ENCODE peak calls at places on chromosomes 5 and 9, in ten cellular contexts. One of them, this sample, is unnamed.

GRCh38 chr9:5971740-5972139 is 43.7 kb downstream of the RANBP6 start:
- DNase-seq in neuronal stem cell: no peak
- DNase-seq in CD4-positive, CD25-positive, alpha-beta regulatory T cell: no peak
- DNase-seq in effector memory CD4-positive, alpha-beta T cell: no peak
- DNase-seq in kidney: no peak
- DNase-seq in heart right ventricle: no peak
- DNase-seq in ovary: no peak
- DNase-seq in heart left ventricle: no peak
- DNase-seq in brain microvascular endothelial cell: no peak
- DNase-seq in fibroblast of lung: peak
- DNase-seq in this sample: no peak

GRCh38 chr9:15999422-16000339 is 446.8 kb downstream of the CCDC171 start:
- DNase-seq in effector memory CD4-positive, alpha-beta T cell: no peak
- DNase-seq in kidney: no peak
- DNase-seq in heart left ventricle: peak
- DNase-seq in brain microvascular endothelial cell: peak
- DNase-seq in ovary: no peak
- DNase-seq in neuronal stem cell: no peak
- DNase-seq in CD4-positive, CD25-positive, alpha-beta regulatory T cell: no peak
- DNase-seq in fibroblast of lung: peak
- DNase-seq in heart right ventricle: no peak
- DNase-seq in this sample: no peak

GRCh38 chr9:121783523-121784507 is 132.4 kb downstream of the DAB2IP start:
- DNase-seq in effector memory CD4-positive, alpha-beta T cell: no peak
- DNase-seq in ovary: peak
- DNase-seq in heart right ventricle: no peak
- DNase-seq in fibroblast of lung: no peak
- DNase-seq in neuronal stem cell: peak
- DNase-seq in heart left ventricle: peak
- DNase-seq in CD4-positive, CD25-positive, alpha-beta regulatory T cell: peak
- DNase-seq in kidney: peak
- DNase-seq in brain microvascular endothelial cell: no peak
- DNase-seq in this sample: no peak

GRCh38 chr9:132030626-132031325 is 48.9 kb downstream of the MED27 start:
- DNase-seq in heart left ventricle: no peak
- DNase-seq in brain microvascular endothelial cell: no peak
- DNase-seq in heart right ventricle: no peak
- DNase-seq in ovary: no peak
- DNase-seq in CD4-positive, CD25-positive, alpha-beta regulatory T cell: no peak
- DNase-seq in neuronal stem cell: no peak
- DNase-seq in effector memory CD4-positive, alpha-beta T cell: no peak
- DNase-seq in kidney: no peak
- DNase-seq in fibroblast of lung: no peak
- DNase-seq in this sample: no peak

GRCh38 chr5:157820593-157821252 is 38.2 kb downstream of the CLINT1 start:
- DNase-seq in kidney: no peak
- DNase-seq in brain microvascular endothelial cell: peak
- DNase-seq in fibroblast of lung: peak
- DNase-seq in effector memory CD4-positive, alpha-beta T cell: no peak
- DNase-seq in ovary: no peak
- DNase-seq in heart right ventricle: no peak
- DNase-seq in heart left ventricle: no peak
- DNase-seq in CD4-positive, CD25-positive, alpha-beta regulatory T cell: peak
- DNase-seq in neuronal stem cell: peak
- DNase-seq in this sample: no peak

GRCh38 chr5:150505041-150505511 is 2.9 kb upstream of the NDST1 start:
- DNase-seq in heart left ventricle: no peak
- DNase-seq in heart right ventricle: no peak
- DNase-seq in CD4-positive, CD25-positive, alpha-beta regulatory T cell: no peak
- DNase-seq in ovary: no peak
- DNase-seq in neuronal stem cell: no peak
- DNase-seq in fibroblast of lung: no peak
- DNase-seq in effector memory CD4-positive, alpha-beta T cell: no peak
- DNase-seq in kidney: no peak
- DNase-seq in brain microvascular endothelial cell: no peak
- DNase-seq in this sample: no peak

GRCh38 chr5:150144211-150144801 is 11.3 kb downstream of the PDGFRB start:
- DNase-seq in neuronal stem cell: no peak
- DNase-seq in CD4-positive, CD25-positive, alpha-beta regulatory T cell: no peak
- DNase-seq in ovary: peak
- DNase-seq in heart left ventricle: peak
- DNase-seq in effector memory CD4-positive, alpha-beta T cell: no peak
- DNase-seq in brain microvascular endothelial cell: peak
- DNase-seq in fibroblast of lung: peak
- DNase-seq in heart right ventricle: peak
- DNase-seq in kidney: peak
- DNase-seq in this sample: peak

GRCh38 chr5:51382759-51383493 is at the start of gene ISL1:
- DNase-seq in effector memory CD4-positive, alpha-beta T cell: no peak
- DNase-seq in ovary: no peak
- DNase-seq in heart left ventricle: no peak
- DNase-seq in fibroblast of lung: peak
- DNase-seq in brain microvascular endothelial cell: peak
- DNase-seq in CD4-positive, CD25-positive, alpha-beta regulatory T cell: no peak
- DNase-seq in neuronal stem cell: peak
- DNase-seq in heart right ventricle: no peak
- DNase-seq in kidney: no peak
- DNase-seq in this sample: peak

GRCh38 chr9:104849023-104849422 is 78.9 kb downstream of the ABCA1 start:
- DNase-seq in fibroblast of lung: no peak
- DNase-seq in ovary: no peak
- DNase-seq in heart left ventricle: no peak
- DNase-seq in kidney: no peak
- DNase-seq in heart right ventricle: no peak
- DNase-seq in CD4-positive, CD25-positive, alpha-beta regulatory T cell: no peak
- DNase-seq in neuronal stem cell: no peak
- DNase-seq in effector memory CD4-positive, alpha-beta T cell: no peak
- DNase-seq in brain microvascular endothelial cell: no peak
- DNase-seq in this sample: no peak

GRCh38 chr5:57420821-57421220 is 61.8 kb downstream of the ACTBL2 start:
- DNase-seq in brain microvascular endothelial cell: no peak
- DNase-seq in effector memory CD4-positive, alpha-beta T cell: no peak
- DNase-seq in heart right ventricle: no peak
- DNase-seq in ovary: no peak
- DNase-seq in kidney: no peak
- DNase-seq in fibroblast of lung: no peak
- DNase-seq in CD4-positive, CD25-positive, alpha-beta regulatory T cell: no peak
- DNase-seq in heart left ventricle: no peak
- DNase-seq in neuronal stem cell: no peak
- DNase-seq in this sample: no peak

GRCh38 chr5:17024686-17025180 is 88.6 kb upstream of the MYO10 start:
- DNase-seq in fibroblast of lung: peak
- DNase-seq in kidney: no peak
- DNase-seq in heart right ventricle: no peak
- DNase-seq in effector memory CD4-positive, alpha-beta T cell: no peak
- DNase-seq in CD4-positive, CD25-positive, alpha-beta regulatory T cell: no peak
- DNase-seq in ovary: no peak
- DNase-seq in brain microvascular endothelial cell: peak
- DNase-seq in heart left ventricle: no peak
- DNase-seq in neuronal stem cell: no peak
- DNase-seq in this sample: no peak

GRCh38 chr9:4854191-4854590 is 61.4 kb downstream of the RCL1 start:
- DNase-seq in effector memory CD4-positive, alpha-beta T cell: no peak
- DNase-seq in brain microvascular endothelial cell: no peak
- DNase-seq in ovary: no peak
- DNase-seq in neuronal stem cell: no peak
- DNase-seq in kidney: no peak
- DNase-seq in CD4-positive, CD25-positive, alpha-beta regulatory T cell: no peak
- DNase-seq in heart right ventricle: no peak
- DNase-seq in heart left ventricle: no peak
- DNase-seq in fibroblast of lung: no peak
- DNase-seq in this sample: no peak

GRCh38 chr5:43171441-43171840 is 20.6 kb upstream of the NIM1K start:
- DNase-seq in effector memory CD4-positive, alpha-beta T cell: no peak
- DNase-seq in brain microvascular endothelial cell: no peak
- DNase-seq in neuronal stem cell: no peak
- DNase-seq in CD4-positive, CD25-positive, alpha-beta regulatory T cell: no peak
- DNase-seq in heart left ventricle: no peak
- DNase-seq in ovary: no peak
- DNase-seq in kidney: no peak
- DNase-seq in heart right ventricle: no peak
- DNase-seq in fibroblast of lung: no peak
- DNase-seq in this sample: no peak

GRCh38 chr9:129491486-129491855 is 129.4 kb downstream of the C9orf50 start:
- DNase-seq in CD4-positive, CD25-positive, alpha-beta regulatory T cell: no peak
- DNase-seq in heart right ventricle: peak
- DNase-seq in brain microvascular endothelial cell: no peak
- DNase-seq in neuronal stem cell: no peak
- DNase-seq in effector memory CD4-positive, alpha-beta T cell: no peak
- DNase-seq in ovary: no peak
- DNase-seq in heart left ventricle: peak
- DNase-seq in kidney: peak
- DNase-seq in fibroblast of lung: no peak
- DNase-seq in this sample: no peak

GRCh38 chr5:91885291-91886265 is 502.5 kb upstream of the ARRDC3 start:
- DNase-seq in brain microvascular endothelial cell: peak
- DNase-seq in effector memory CD4-positive, alpha-beta T cell: no peak
- DNase-seq in CD4-positive, CD25-positive, alpha-beta regulatory T cell: no peak
- DNase-seq in kidney: no peak
- DNase-seq in heart left ventricle: no peak
- DNase-seq in ovary: no peak
- DNase-seq in neuronal stem cell: no peak
- DNase-seq in fibroblast of lung: no peak
- DNase-seq in heart right ventricle: no peak
- DNase-seq in this sample: no peak

GRCh38 chr9:123401879-123402513 is 46.0 kb downstream of the CRB2 start:
- DNase-seq in ovary: no peak
- DNase-seq in effector memory CD4-positive, alpha-beta T cell: no peak
- DNase-seq in heart left ventricle: no peak
- DNase-seq in brain microvascular endothelial cell: peak
- DNase-seq in kidney: no peak
- DNase-seq in neuronal stem cell: peak
- DNase-seq in CD4-positive, CD25-positive, alpha-beta regulatory T cell: peak
- DNase-seq in heart right ventricle: no peak
- DNase-seq in fibroblast of lung: peak
- DNase-seq in this sample: no peak

DNA sequence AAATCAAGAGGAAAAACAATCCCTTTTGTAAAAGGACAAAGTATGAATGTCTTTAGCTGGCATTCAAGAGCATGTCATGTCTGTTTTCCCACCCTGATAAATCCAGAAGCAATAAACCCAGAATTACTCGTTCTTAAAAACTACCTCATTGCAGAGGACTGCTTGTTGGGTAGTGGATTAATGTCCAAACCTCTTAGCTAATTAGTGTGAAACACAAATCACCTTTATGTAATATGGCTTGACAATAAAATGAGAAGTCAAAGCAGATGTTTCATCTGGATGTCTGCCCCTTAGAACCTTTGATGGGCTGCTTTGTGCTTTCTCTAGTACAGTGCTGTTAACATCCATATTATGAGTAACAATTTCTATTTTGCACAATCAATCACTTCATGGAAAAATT is 149.1 kb upstream of the TUT7 start:
- DNase-seq in heart left ventricle: no peak
- DNase-seq in kidney: no peak
- DNase-seq in heart right ventricle: no peak
- DNase-seq in fibroblast of lung: no peak
- DNase-seq in CD4-positive, CD25-positive, alpha-beta regulatory T cell: no peak
- DNase-seq in neuronal stem cell: no peak
- DNase-seq in ovary: no peak
- DNase-seq in brain microvascular endothelial cell: no peak
- DNase-seq in effector memory CD4-positive, alpha-beta T cell: no peak
- DNase-seq in this sample: no peak
- H3K27ac ChIP-seq in heart left ventricle: no peak
- H3K27ac ChIP-seq in kidney: no peak
- H3K27ac ChIP-seq in heart right ventricle: no peak
- H3K27ac ChIP-seq in fibroblast of lung: no peak
- H3K27ac ChIP-seq in CD4-positive, CD25-positive, alpha-beta regulatory T cell: no peak
- H3K27ac ChIP-seq in neuronal stem cell: no peak
- H3K27ac ChIP-seq in ovary: no peak
- H3K27ac ChIP-seq in brain microvascular endothelial cell: no peak
- H3K27ac ChIP-seq in effector memory CD4-positive, alpha-beta T cell: no peak
- H3K27ac ChIP-seq in this sample: no peak

DNA sequence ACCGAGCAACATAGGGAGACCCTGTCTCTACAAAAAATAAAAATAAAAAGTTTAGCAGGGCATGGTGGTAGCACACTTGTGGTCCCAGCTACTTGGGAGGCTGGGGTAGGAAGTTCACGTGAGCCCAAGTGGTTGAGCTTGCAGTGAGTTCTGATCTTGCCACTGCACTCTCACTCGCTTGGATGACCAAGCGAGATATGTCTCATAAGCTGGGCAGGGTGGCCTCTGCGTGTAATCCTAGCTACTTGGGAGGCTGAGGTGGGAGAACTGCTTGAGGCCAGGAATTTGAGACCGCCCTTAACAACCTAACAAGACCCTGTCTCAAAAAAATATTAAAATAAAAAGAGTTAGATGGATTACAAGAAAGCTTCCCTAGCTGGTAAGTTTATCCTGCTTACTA is 32.5 kb downstream of the RASA1 start:
- DNase-seq in ovary: no peak
- DNase-seq in neuronal stem cell: no peak
- DNase-seq in heart right ventricle: no peak
- DNase-seq in kidney: peak
- DNase-seq in heart left ventricle: no peak
- DNase-seq in fibroblast of lung: no peak
- DNase-seq in effector memory CD4-positive, alpha-beta T cell: no peak
- DNase-seq in brain microvascular endothelial cell: no peak
- DNase-seq in CD4-positive, CD25-positive, alpha-beta regulatory T cell: no peak
- DNase-seq in this sample: no peak
- H3K27ac ChIP-seq in ovary: no peak
- H3K27ac ChIP-seq in neuronal stem cell: no peak
- H3K27ac ChIP-seq in heart right ventricle: peak
- H3K27ac ChIP-seq in kidney: no peak
- H3K27ac ChIP-seq in heart left ventricle: no peak
- H3K27ac ChIP-seq in fibroblast of lung: no peak
- H3K27ac ChIP-seq in effector memory CD4-positive, alpha-beta T cell: no peak
- H3K27ac ChIP-seq in brain microvascular endothelial cell: peak
- H3K27ac ChIP-seq in CD4-positive, CD25-positive, alpha-beta regulatory T cell: no peak
- H3K27ac ChIP-seq in this sample: no peak

DNA sequence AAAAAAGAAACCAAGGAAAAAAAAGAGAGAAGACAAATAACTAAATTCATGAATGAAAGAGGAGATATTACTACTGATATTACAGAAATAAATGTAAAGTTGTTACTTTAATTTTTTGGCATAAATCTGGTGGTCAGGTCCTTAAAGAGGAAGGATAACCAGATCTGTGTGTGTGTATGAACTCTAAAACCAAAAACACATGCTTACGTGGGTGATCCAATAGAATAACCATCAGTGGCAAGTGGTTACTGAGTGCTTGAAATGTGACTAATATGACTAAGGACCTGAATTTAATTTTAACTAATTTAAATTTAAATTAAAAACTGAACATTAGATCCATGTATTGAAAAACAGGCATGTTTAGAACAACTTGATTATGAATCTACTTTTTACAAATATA is 10.3 kb downstream of the SLC28A3 start:
- DNase-seq in kidney: no peak
- DNase-seq in heart right ventricle: no peak
- DNase-seq in brain microvascular endothelial cell: no peak
- DNase-seq in heart left ventricle: no peak
- DNase-seq in neuronal stem cell: no peak
- DNase-seq in fibroblast of lung: no peak
- DNase-seq in effector memory CD4-positive, alpha-beta T cell: no peak
- DNase-seq in ovary: no peak
- DNase-seq in CD4-positive, CD25-positive, alpha-beta regulatory T cell: no peak
- DNase-seq in this sample: no peak
- H3K27ac ChIP-seq in kidney: no peak
- H3K27ac ChIP-seq in heart right ventricle: no peak
- H3K27ac ChIP-seq in brain microvascular endothelial cell: no peak
- H3K27ac ChIP-seq in heart left ventricle: no peak
- H3K27ac ChIP-seq in neuronal stem cell: no peak
- H3K27ac ChIP-seq in fibroblast of lung: no peak
- H3K27ac ChIP-seq in effector memory CD4-positive, alpha-beta T cell: no peak
- H3K27ac ChIP-seq in ovary: no peak
- H3K27ac ChIP-seq in CD4-positive, CD25-positive, alpha-beta regulatory T cell: no peak
- H3K27ac ChIP-seq in this sample: no peak

GRCh38 chr5:173891367-173891766 is 3.2 kb downstream of the CPEB4 start:
- DNase-seq in effector memory CD4-positive, alpha-beta T cell: no peak
- DNase-seq in heart left ventricle: no peak
- DNase-seq in fibroblast of lung: no peak
- DNase-seq in CD4-positive, CD25-positive, alpha-beta regulatory T cell: no peak
- DNase-seq in kidney: no peak
- DNase-seq in brain microvascular endothelial cell: no peak
- DNase-seq in heart right ventricle: no peak
- DNase-seq in neuronal stem cell: no peak
- DNase-seq in ovary: no peak
- DNase-seq in this sample: no peak
- H3K27ac ChIP-seq in effector memory CD4-positive, alpha-beta T cell: no peak
- H3K27ac ChIP-seq in heart left ventricle: peak
- H3K27ac ChIP-seq in fibroblast of lung: no peak
- H3K27ac ChIP-seq in CD4-positive, CD25-positive, alpha-beta regulatory T cell: no peak
- H3K27ac ChIP-seq in kidney: peak
- H3K27ac ChIP-seq in brain microvascular endothelial cell: no peak
- H3K27ac ChIP-seq in heart right ventricle: peak
- H3K27ac ChIP-seq in neuronal stem cell: no peak
- H3K27ac ChIP-seq in ovary: no peak
- H3K27ac ChIP-seq in this sample: peak

This sample was measured in caudate nucleus.